ENCODE peak calls at places on chromosome 11, in five cellular contexts. C, V, X, B and S are unnamed samples.

GRCh38 chr11:27720277-27720830 is 20.1 kb upstream of the BDNF start:
- DNase-seq in B (no peak), X (no peak), C (no peak), V (peak), S (no peak)

GRCh38 chr11:91981995-91982394 is 242.6 kb upstream of the FAT3 start:
- DNase-seq in C (peak), V (peak), B (no peak), X (no peak), S (no peak)

GRCh38 chr11:92225206-92225562 is 566 bp downstream of the FAT3 start:
- DNase-seq in V (no peak), X (no peak), C (peak), B (no peak), S (no peak)

GRCh38 chr11:21489735-21490134 is 703.1 kb upstream of the ANO5 start:
- DNase-seq in V (no peak), X (no peak), B (no peak), C (no peak), S (no peak)

GRCh38 chr11:94774345-94774744 is 6.2 kb downstream of the AMOTL1 start:
- DNase-seq in C (peak), X (no peak), V (peak), B (no peak), S (no peak)

GRCh38 chr11:8036002-8036802 is 44.8 kb upstream of the TUB start:
- DNase-seq in V (no peak), X (no peak), C (no peak), B (no peak), S (no peak)

GRCh38 chr11:1560011-1560579 is 12.0 kb downstream of the DUSP8 start:
- DNase-seq in X (no peak), V (no peak), B (peak), C (no peak), S (no peak)

GRCh38 chr11:19669511-19669910 is 43.1 kb upstream of the NAV2 start:
- DNase-seq in B (no peak), C (no peak), V (no peak), X (no peak), S (no peak)

GRCh38 chr11:91872216-91872615 is 352.4 kb upstream of the FAT3 start:
- DNase-seq in B (no peak), C (no peak), X (no peak), V (no peak), S (no peak)

GRCh38 chr11:120259988-120260565 is 20.1 kb downstream of the POU2F3 start:
- DNase-seq in X (no peak), V (no peak), C (no peak), B (no peak), S (no peak)

GRCh38 chr11:9888938-9889337 is 225.1 kb downstream of the SWAP70 start:
- DNase-seq in V (no peak), B (no peak), X (no peak), C (no peak), S (no peak)

GRCh38 chr11:27934830-27935145 is 173.2 kb downstream of the KIF18A start:
- DNase-seq in X (no peak), V (peak), C (no peak), B (no peak), S (no peak)

GRCh38 chr11:6362185-6362867 is 27.9 kb upstream of the SMPD1 start:
- DNase-seq in C (peak), B (peak), V (no peak), X (no peak), S (no peak)

GRCh38 chr11:111367411-111368284 is 11.4 kb downstream of the POU2AF1 start:
- DNase-seq in B (no peak), C (no peak), V (no peak), X (no peak), S (no peak)

GRCh38 chr11:104435498-104435897 is 271.6 kb upstream of the PDGFD start:
- DNase-seq in V (no peak), C (no peak), B (no peak), X (no peak), S (no peak)

GRCh38 chr11:92897487-92897886 is 72.0 kb upstream of the MTNR1B start:
- DNase-seq in B (no peak), X (no peak), C (no peak), V (no peak), S (no peak)

GRCh38 chr11:103091024-103091423 is 936 bp downstream of the DCUN1D5 start:
- DNase-seq in V (peak), B (no peak), X (no peak), C (no peak), S (no peak)

GRCh38 chr11:75768112-75768908 is at the start of gene DGAT2:
- DNase-seq in C (peak), V (peak), X (peak), B (peak), S (peak)
- TF ChIP-seq CTCF in C (no peak), V (peak), X (no peak), B (peak), S (no peak)

GRCh38 chr11:125625225-125625593 is 246 bp downstream of the CHEK1 start:
- DNase-seq in C (no peak), V (no peak), B (no peak), X (no peak), S (no peak)

GRCh38 chr11:125625594-125626380 is 824 bp downstream of the CHEK1 start:
- DNase-seq in V (peak), B (peak), X (peak), C (peak), S (peak)

GRCh38 chr11:125627236-125627910 is 2.4 kb downstream of the CHEK1 start:
- DNase-seq in B (no peak), X (no peak), V (peak), C (no peak), S (no peak)

GRCh38 chr11:125624756-125625213 is at the start of gene CHEK1:
- DNase-seq in X (no peak), B (no peak), C (peak), V (no peak), S (no peak)

DNA sequence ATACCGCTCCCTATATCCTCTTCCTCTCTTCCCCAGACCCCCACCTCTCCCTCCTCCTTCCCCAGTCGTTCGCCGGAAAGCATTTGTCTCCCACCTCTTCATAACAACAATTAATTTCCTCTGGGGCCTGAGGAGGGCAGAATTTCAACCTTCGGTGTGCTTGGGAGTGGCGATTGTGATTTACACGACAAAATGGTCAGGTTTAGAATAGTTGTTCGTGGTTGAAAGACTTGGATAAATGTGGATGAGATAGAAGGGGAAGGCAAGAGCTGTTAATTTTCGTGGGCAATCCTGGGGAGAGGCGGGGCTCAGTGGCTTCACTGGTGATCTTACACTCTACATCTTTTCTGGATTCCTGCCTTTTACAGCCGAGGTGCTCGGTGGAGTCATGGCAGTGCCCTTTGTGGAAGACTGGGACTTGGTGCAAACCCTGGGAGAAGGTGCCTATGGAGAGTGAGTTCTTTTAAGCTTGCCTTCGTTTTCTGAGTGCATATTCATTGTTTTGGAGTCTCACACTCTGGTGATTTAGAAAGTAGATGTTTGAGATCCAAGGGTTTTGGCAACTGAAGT is 1.5 kb downstream of the CHEK1 start:
- DNase-seq in X (no peak), V (peak), C (no peak), B (no peak), S (no peak)
- TF ChIP-seq CTCF in X (peak), V (peak), C (no peak), B (no peak), S (no peak)

GRCh38 chr11:125390949-125391348 is 105.1 kb downstream of the FEZ1 start:
- DNase-seq in V (peak), X (no peak), C (no peak), B (no peak), S (no peak)

GRCh38 chr11:125394306-125394705 is 101.8 kb downstream of the FEZ1 start:
- DNase-seq in C (no peak), X (no peak), V (no peak), B (no peak), S (no peak)

GRCh38 chr11:125389339-125390166 is 106.5 kb downstream of the FEZ1 start:
- DNase-seq in X (no peak), B (no peak), C (no peak), V (no peak), S (no peak)

GRCh38 chr11:125397421-125397820 is 98.6 kb downstream of the FEZ1 start:
- DNase-seq in V (no peak), X (no peak), C (no peak), B (no peak), S (no peak)

DNA sequence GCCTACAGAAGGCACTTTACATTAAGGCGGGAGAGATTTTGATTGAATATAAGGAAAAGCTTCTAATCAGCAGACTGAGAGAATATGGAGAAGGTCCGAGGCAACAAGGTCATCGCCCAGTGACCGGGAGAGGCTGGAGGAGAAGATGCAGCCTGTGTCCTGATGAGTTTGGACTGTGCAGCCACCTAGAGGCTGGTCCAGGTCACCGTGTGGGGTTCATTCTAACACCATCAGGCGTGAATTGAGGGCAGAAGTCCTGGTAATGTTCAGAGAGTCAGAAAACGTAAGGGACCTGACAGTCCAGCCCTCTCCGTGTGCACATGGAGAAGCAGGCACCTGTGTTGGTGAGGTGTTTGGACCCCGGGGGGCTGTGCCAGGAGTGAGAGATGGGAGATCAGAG is 102.7 kb downstream of the FEZ1 start:
- DNase-seq in C (no peak), V (no peak), X (no peak), B (no peak), S (no peak)
- TF ChIP-seq CTCF in C (no peak), V (no peak), X (no peak), B (no peak), S (no peak)

GRCh38 chr11:77062924-77063323 is 3.8 kb upstream of the CAPN5 start:
- DNase-seq in B (no peak), X (no peak), C (no peak), V (no peak), S (no peak)
- TF ChIP-seq CTCF in B (no peak), X (no peak), C (no peak), V (no peak), S (no peak)

GRCh38 chr11:29448246-29448877 is 568.5 kb downstream of the KCNA4 start:
- DNase-seq in V (peak), X (no peak), B (no peak), C (no peak), S (no peak)
- TF ChIP-seq CTCF in V (peak), X (no peak), B (peak), C (no peak), S (no peak)

DNA sequence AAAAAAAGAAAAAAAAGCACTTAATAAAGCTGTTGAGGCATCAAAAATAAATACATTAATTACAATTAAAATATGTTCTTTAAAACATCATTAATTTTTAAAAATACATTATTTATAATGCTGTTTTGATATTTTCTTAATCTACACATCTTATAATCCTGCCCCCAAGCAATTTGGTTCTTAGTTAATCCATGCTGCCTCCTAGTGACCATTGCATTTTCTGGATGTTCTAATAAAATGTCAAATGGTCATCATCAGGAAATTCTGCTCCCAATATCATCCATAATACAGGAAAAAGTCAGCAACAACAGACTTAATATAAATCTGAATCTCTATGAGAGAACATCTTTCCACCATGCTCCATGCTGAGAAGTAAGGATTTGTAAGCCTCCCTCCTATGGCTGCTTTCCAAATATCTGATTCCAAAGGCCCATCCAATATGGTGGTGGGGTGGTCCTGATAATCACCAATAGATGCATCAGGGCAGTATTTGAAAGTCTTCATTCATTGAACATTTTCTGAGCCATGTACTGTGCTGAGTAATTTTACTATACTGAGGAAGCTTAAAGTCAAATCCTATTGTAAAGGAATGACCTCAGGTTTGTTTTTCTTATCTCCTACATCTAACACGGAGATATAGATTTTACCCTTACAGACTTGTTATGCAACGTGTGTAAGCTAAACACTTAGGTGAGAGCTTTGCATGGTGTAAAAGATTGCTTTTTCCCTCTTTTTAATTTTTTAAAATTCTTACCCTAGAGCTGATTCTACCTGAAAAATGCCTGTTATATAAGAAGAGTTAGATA is 124.7 kb upstream of the BMAL1 start:
- DNase-seq in B (no peak), X (no peak), C (no peak), V (peak), S (no peak)
- TF ChIP-seq CTCF in B (peak), X (no peak), C (peak), V (peak), S (no peak)

DNA sequence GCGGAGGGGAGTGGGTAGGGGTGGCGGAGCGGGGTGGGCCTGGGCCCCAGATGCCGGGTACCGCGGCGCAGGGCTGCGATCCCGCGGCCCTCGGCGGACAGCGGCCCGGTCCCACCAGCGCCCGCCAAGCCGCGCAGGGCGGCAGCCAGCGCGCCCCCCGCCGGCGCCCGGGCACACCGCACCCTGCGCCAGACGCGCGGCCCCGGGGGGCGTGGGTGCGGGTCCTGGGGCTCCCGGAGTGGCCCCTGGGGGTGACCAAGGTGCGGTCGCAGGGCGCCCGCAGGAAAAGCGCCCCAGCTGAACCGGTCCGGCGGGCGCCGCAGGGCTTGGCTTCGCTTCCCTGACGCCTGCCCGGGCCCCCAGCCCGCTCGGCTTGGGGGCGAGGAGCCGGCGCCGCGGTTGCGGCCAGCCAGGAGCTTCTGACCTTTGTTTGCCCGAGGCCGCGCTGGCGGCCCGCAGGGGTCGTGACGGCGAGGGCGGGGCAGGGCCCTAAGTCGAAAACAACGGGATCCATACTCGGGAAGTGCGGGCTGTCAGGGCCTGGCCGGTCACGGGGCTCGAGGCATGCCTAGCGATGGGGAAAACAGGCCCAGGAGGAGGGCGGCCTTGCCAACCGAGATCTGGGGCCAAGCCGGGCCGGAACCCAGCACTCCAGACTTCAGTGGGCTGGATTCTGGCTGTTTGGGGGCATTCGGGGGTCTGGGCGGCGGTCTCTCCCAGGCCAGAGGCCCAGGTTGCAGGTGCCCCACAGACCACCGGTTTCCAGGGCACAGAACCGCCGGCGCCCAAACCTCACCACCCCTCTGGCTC is 581 bp upstream of the AP5B1 start:
- DNase-seq in C (peak), B (peak), V (no peak), X (no peak), S (no peak)
- TF ChIP-seq CTCF in C (peak), B (peak), V (peak), X (no peak), S (no peak)